ENCODE peak calls at places on chromosomes 16 and 17, in ten cellular contexts. C is ELR, V is RWPE1, Q is GM13977, B is A673, F is HEK293T, E is endothelial cell, W is T-cell, I is progenitor cell of endocrine pancreas, A is amniotic stem cell. G is an unnamed sample.

GRCh38 chr17:79026345-79027273 is 2.6 kb downstream of the C1QTNF1 start:
- DNase-seq in V (peak), E (no peak), A (no peak), B (peak), I (no peak), C (peak), F (no peak), Q (no peak), W (no peak), G (peak)

GRCh38 chr17:688100-688989 is 26.3 kb downstream of the VPS53 start:
- DNase-seq in W (no peak), I (no peak), B (peak), Q (no peak), C (peak), F (no peak), E (peak), A (no peak), V (no peak), G (peak)

GRCh38 chr16:85564277-85565051 is 48.7 kb upstream of the GSE1 start:
- DNase-seq in I (no peak), F (peak), B (no peak), A (no peak), V (no peak), E (no peak), C (no peak), W (no peak), Q (peak), G (no peak)

GRCh38 chr17:57902117-57902799 is 52.4 kb upstream of the MRPS23 start:
- DNase-seq in V (no peak), B (no peak), I (no peak), W (no peak), Q (peak), E (no peak), C (no peak), A (no peak), F (no peak), G (no peak)

GRCh38 chr17:60165976-60166375 is 16.2 kb downstream of the CA4 start:
- DNase-seq in V (no peak), F (peak), C (no peak), W (no peak), A (no peak), B (no peak), E (no peak), I (no peak), Q (no peak), G (no peak)

GRCh38 chr17:39973496-39973895 is 7.1 kb upstream of the PSMD3 start:
- DNase-seq in B (no peak), F (no peak), W (no peak), V (no peak), E (no peak), I (no peak), Q (no peak), C (no peak), A (no peak), G (no peak)

GRCh38 chr16:88341551-88342290 is 41.0 kb upstream of the ZNF469 start:
- DNase-seq in E (no peak), B (no peak), I (no peak), Q (no peak), A (no peak), V (no peak), C (no peak), W (no peak), F (no peak), G (no peak)

GRCh38 chr16:30949655-30950515 is 1.0 kb downstream of the ORAI3 start:
- DNase-seq in B (no peak), F (no peak), I (no peak), Q (peak), E (peak), W (no peak), A (no peak), C (peak), V (peak), G (peak)

GRCh38 chr16:68031951-68032350 is 8.9 kb downstream of the DUS2 start:
- DNase-seq in I (no peak), E (no peak), C (peak), B (no peak), V (peak), Q (no peak), F (no peak), W (no peak), A (no peak), G (peak)

GRCh38 chr16:66357523-66357928 is 9.0 kb upstream of the CDH5 start:
- DNase-seq in B (peak), F (peak), W (no peak), I (no peak), C (peak), A (peak), E (peak), Q (peak), V (peak), G (peak)

GRCh38 chr16:63913278-63913677 is 1208.6 kb downstream of the CDH11 start:
- DNase-seq in I (no peak), F (no peak), Q (no peak), W (no peak), B (no peak), A (no peak), E (no peak), V (no peak), C (no peak), G (no peak)

GRCh38 chr17:65684631-65685030 is 123.2 kb upstream of the AXIN2 start:
- DNase-seq in I (no peak), A (no peak), Q (no peak), E (no peak), V (no peak), C (peak), B (no peak), W (no peak), F (no peak), G (no peak)

GRCh38 chr17:60817187-60817586 is 139.5 kb downstream of the BCAS3 start:
- DNase-seq in B (peak), I (no peak), E (no peak), Q (no peak), C (peak), A (peak), V (peak), F (no peak), W (no peak), G (peak)

G was measured in EL.